ENCODE peak calls at places on chromosomes 7 and 10, in four cellular contexts. W, T, P and E are unnamed samples.

GRCh38 chr7:151131622-151132293 is 35.7 kb downstream of the GBX1 start:
- DNase-seq in W (peak; percentile 83), T (no peak), P (no peak), E (no peak)

GRCh38 chr7:30648744-30649540 is 33.3 kb downstream of the CRHR2 start:
- DNase-seq in W (no peak), T (no peak), P (no peak), E (no peak)

GRCh38 chr7:132055331-132056120 is 499.1 kb upstream of the PODXL start:
- DNase-seq in W (no peak), T (no peak), P (no peak), E (no peak)

GRCh38 chr10:89793649-89794254 is 92.4 kb downstream of the KIF20B start:
- DNase-seq in W (no peak), T (peak; percentile 81), P (no peak), E (no peak)

GRCh38 chr7:30330134-30331111 is 46.0 kb downstream of the ZNRF2 start:
- DNase-seq in W (no peak), T (no peak), P (no peak), E (no peak)

GRCh38 chr10:110414563-110415309 is 83.0 kb upstream of the DUSP5 start:
- DNase-seq in W (no peak), T (peak; percentile 89), P (peak; percentile 66), E (no peak)

GRCh38 chr10:109891105-109891504 is 32.2 kb downstream of the XPNPEP1 start:
- DNase-seq in W (no peak), T (peak; percentile 52), P (no peak), E (no peak)

GRCh38 chr10:58115218-58116050 is 152.3 kb downstream of the IPMK start:
- DNase-seq in W (no peak), T (no peak), P (no peak), E (no peak)

GRCh38 chr7:13563676-13564075 is 425.8 kb downstream of the ETV1 start:
- DNase-seq in W (no peak), T (no peak), P (no peak), E (no peak)

GRCh38 chr7:149097088-149097487 is 6.6 kb upstream of the ZNF786 start:
- DNase-seq in W (no peak), T (no peak), P (no peak), E (no peak)

GRCh38 chr10:11379771-11380170 is 231.7 kb downstream of the USP6NL start:
- DNase-seq in W (peak; percentile 39), T (no peak), P (no peak), E (peak; percentile 62)

GRCh38 chr7:2689951-2690705 is 2.1 kb downstream of the AMZ1 start:
- DNase-seq in W (no peak), T (no peak), P (no peak), E (no peak)

GRCh38 chr7:33423646-33424020 is 294.3 kb downstream of the BBS9 start:
- DNase-seq in W (no peak), T (peak; percentile 12), P (no peak), E (no peak)

GRCh38 chr10:58981846-58982245 is 194.6 kb upstream of the PHYHIPL start:
- DNase-seq in W (no peak), T (no peak), P (no peak), E (no peak)

GRCh38 chr7:1235501-1236131 is 2.9 kb downstream of the UNCX start:
- DNase-seq in W (no peak), T (no peak), P (no peak), E (no peak)

GRCh38 chr10:116733566-116733965 is 8.8 kb downstream of the HSPA12A start:
- DNase-seq in W (no peak), T (no peak), P (no peak), E (no peak)

GRCh38 chr7:34107306-34107705 is 202.0 kb downstream of the BMPER start:
- DNase-seq in W (no peak), T (peak; percentile 54), P (no peak), E (no peak)

GRCh38 chr7:69553190-69553589 is 45.1 kb upstream of the AUTS2 start:
- DNase-seq in W (no peak), T (no peak), P (no peak), E (no peak)

GRCh38 chr7:131431289-131431688 is 103.6 kb downstream of the MKLN1 start:
- DNase-seq in W (peak; percentile 75), T (peak; percentile 65), P (no peak), E (no peak)

GRCh38 chr7:27459021-27459728 is 203.5 kb downstream of the HIBADH start:
- DNase-seq in W (no peak), T (peak; percentile 14), P (no peak), E (no peak)

DNA sequence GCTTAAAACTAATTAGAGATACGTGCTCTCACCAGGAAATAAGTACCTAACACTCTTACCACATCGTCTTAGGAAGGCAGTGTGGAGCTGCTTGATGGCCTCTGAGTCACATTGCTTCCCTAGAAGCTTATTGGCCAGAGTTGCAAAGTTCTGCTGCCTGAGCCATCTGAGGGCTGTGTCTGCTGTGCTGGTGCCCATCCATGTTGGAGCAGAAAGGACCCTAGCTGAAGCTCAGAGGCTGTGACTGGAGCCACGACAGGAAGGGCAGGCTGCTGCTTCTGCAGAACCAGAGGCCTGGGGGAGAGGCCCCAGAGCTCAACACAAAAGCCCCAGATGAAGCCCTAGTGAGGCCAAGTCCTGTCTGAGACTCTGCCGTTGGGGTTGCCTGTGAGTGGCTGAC is 64.8 kb upstream of the IGFBP3 start:
- DNase-seq in W (no peak), T (peak; percentile 60), P (no peak), E (no peak)
- TF ChIP-seq CTCF in W (no peak), T (no peak), P (no peak), E (no peak)

GRCh38 chr10:103350522-103351260 is at the start of gene PCGF6:
- DNase-seq in W (peak; percentile 78), T (peak; percentile 78), P (peak; percentile 31), E (peak; percentile 97)
- TF ChIP-seq CTCF in W (peak; percentile 25), T (no peak), P (no peak), E (no peak)

DNA sequence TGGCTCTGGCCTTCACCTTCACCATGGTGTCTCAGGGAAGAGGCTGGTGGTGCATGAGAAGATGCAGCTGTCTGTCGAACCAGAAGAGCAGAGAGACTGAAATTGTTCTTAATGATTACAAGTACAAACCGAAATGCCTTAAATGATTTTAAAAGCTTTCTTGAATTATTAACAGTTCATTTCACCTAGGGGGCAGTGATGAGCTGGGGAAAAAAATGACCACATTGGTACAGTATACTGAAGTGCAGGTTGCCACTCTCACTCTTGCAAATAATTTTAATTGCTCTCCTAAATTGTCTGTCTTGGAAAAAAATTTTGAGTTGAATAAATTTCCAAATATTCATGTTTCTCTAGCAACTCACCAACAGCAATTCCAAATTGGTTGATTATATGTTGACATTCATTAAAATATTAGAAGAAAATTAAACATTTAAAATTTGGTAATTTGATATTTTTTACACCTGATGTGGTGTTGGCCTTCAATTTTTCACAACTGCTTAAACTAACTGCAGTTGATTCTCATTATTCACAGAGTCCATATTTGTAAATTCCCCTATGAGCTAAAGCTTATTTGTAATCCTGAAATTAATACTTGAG is 692.6 kb downstream of the ZWINT start:
- DNase-seq in W (no peak), T (peak; percentile 40), P (no peak), E (no peak)
- TF ChIP-seq CTCF in W (no peak), T (peak; percentile 43), P (no peak), E (no peak)

GRCh38 chr7:48617988-48618387 is 306.4 kb upstream of the CDC14C start:
- DNase-seq in W (no peak), T (peak; percentile 9), P (no peak), E (no peak)
- TF ChIP-seq CTCF in W (no peak), T (no peak), P (no peak), E (no peak)

DNA sequence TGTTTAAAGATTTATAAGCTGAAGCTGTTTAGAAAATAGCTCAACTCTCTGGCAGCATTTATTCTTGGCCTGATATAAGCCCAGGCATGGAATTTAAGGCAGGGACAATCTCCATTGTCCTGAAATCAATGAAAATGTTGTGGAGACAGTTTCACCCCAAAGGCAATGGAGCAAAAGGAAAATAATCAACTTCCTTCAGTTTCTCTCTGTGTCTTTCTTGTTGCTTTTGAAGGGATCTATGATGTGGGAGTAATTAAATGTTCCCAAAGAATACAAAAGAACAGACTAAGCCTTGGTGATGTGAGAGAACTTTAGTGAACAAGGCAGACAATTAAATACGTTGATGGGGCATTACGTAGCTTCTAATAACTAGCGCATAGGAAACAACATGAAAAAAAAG is 250.2 kb downstream of the GPR37 start:
- DNase-seq in W (no peak), T (no peak), P (no peak), E (no peak)
- TF ChIP-seq CTCF in W (no peak), T (no peak), P (no peak), E (no peak)